ENCODE peak calls at places on chromosomes 11 and 22, in four cellular contexts. Q is trophoblast cell, C is left ventricle myocardium inferior, U is mesenchymal stem cell. S is an unnamed sample.

GRCh38 chr11:3836903-3837302 is 3.9 kb downstream of the RHOG start:
- DNase-seq in Q (peak; percentile 23), C (peak; percentile 60), U (no peak), S (peak; percentile 52)

GRCh38 chr11:128040603-128041002 is 546.8 kb downstream of the ETS1 start:
- DNase-seq in Q (peak; percentile 83), C (no peak), U (peak; percentile 24), S (no peak)

GRCh38 chr11:76212086-76213035 is 6.1 kb upstream of the WNT11 start:
- DNase-seq in Q (no peak), C (no peak), U (no peak), S (no peak)

GRCh38 chr11:105070221-105070789 is 25.2 kb upstream of the CARD16 start:
- DNase-seq in Q (peak; percentile 18), C (no peak), U (no peak), S (peak; percentile 20)

GRCh38 chr11:6682591-6682935 is 577 bp downstream of the MRPL17 start:
- DNase-seq in Q (peak; percentile 31), C (no peak), U (no peak), S (no peak)

GRCh38 chr11:73205666-73206343 is 12.3 kb upstream of the P2RY2 start:
- DNase-seq in Q (peak; percentile 85), C (no peak), U (peak; percentile 22), S (no peak)

GRCh38 chr11:75966546-75967287 is 151.7 kb downstream of the UVRAG start:
- DNase-seq in Q (peak; percentile 86), C (no peak), U (peak; percentile 82), S (no peak)

GRCh38 chr22:17916226-17916889 is 108.0 kb downstream of the MICAL3 start:
- DNase-seq in Q (no peak), C (no peak), U (no peak), S (no peak)

GRCh38 chr22:27537481-27537891 is 264.1 kb downstream of the MN1 start:
- DNase-seq in Q (peak; percentile 13), C (peak; percentile 58), U (peak; percentile 72), S (no peak)

GRCh38 chr11:62669420-62670161 is 1.9 kb upstream of the UQCC3 start:
- DNase-seq in Q (no peak), C (no peak), U (no peak), S (no peak)

GRCh38 chr11:64103377-64103985 is 62.4 kb downstream of the MACROD1 start:
- DNase-seq in Q (no peak), C (no peak), U (no peak), S (no peak)

GRCh38 chr22:29359469-29359868 is 28.9 kb downstream of the AP1B1 start:
- DNase-seq in Q (peak; percentile 68), C (peak; percentile 58), U (peak; percentile 70), S (no peak)

GRCh38 chr22:36411589-36412258 is 24.0 kb upstream of the MYH9 start:
- DNase-seq in Q (no peak), C (no peak), U (no peak), S (peak; percentile 35)

GRCh38 chr11:74462009-74462408 is 5.3 kb downstream of the KCNE3 start:
- DNase-seq in Q (peak; percentile 58), C (peak; percentile 84), U (peak; percentile 40), S (no peak)

GRCh38 chr11:107468596-107468995 is 11.0 kb upstream of the CWF19L2 start:
- DNase-seq in Q (no peak), C (no peak), U (peak; percentile 18), S (no peak)

GRCh38 chr11:118908931-118909618 is 16.7 kb downstream of the BCL9L start:
- DNase-seq in Q (no peak), C (peak; percentile 89), U (peak; percentile 96), S (peak; percentile 46)

GRCh38 chr11:81496566-81496965 is 1237.1 kb downstream of the FAM181B start:
- DNase-seq in Q (no peak), C (no peak), U (no peak), S (no peak)

GRCh38 chr22:20393705-20394476 is at the start of gene ZNF74:
- DNase-seq in Q (peak; percentile 89), C (peak; percentile 90), U (peak; percentile 89), S (peak; percentile 87)

GRCh38 chr11:115452245-115452644 is 52.0 kb downstream of the CADM1 start:
- DNase-seq in Q (no peak), C (no peak), U (peak; percentile 8), S (no peak)

GRCh38 chr11:42462558-42463310 is 849.1 kb upstream of the API5 start:
- DNase-seq in Q (no peak), C (no peak), U (no peak), S (no peak)

GRCh38 chr11:71563401-71563800 is 2.0 kb upstream of the KRTAP5-10 start:
- DNase-seq in Q (peak; percentile 66), C (no peak), U (peak; percentile 48), S (no peak)

GRCh38 chr11:130523609-130524008 is 75.2 kb downstream of the ADAMTS15 start:
- DNase-seq in Q (peak; percentile 55), C (no peak), U (peak; percentile 86), S (no peak)

GRCh38 chr22:20080776-20081654 is 974 bp downstream of the DGCR8 start:
- DNase-seq in Q (peak; percentile 66), C (no peak), U (peak; percentile 83), S (no peak)

GRCh38 chr11:128057786-128058395 is 529.5 kb downstream of the ETS1 start:
- DNase-seq in Q (no peak), C (no peak), U (no peak), S (no peak)

GRCh38 chr11:131909426-131910200 is 539.2 kb downstream of the NTM start:
- DNase-seq in Q (no peak), C (no peak), U (no peak), S (no peak)

GRCh38 chr11:105713696-105714095 is 103.8 kb downstream of the GRIA4 start:
- DNase-seq in Q (no peak), C (no peak), U (no peak), S (no peak)

GRCh38 chr11:93903989-93904388 is 53.6 kb upstream of the VSTM5 start:
- DNase-seq in Q (no peak), C (no peak), U (no peak), S (no peak)

GRCh38 chr11:8250446-8250845 is 13.2 kb downstream of the LMO1 start:
- DNase-seq in Q (no peak), C (no peak), U (no peak), S (no peak)

GRCh38 chr11:60925685-60926267 is 1.5 kb downstream of the TMEM132A start:
- DNase-seq in Q (peak; percentile 41), C (no peak), U (peak; percentile 85), S (no peak)

GRCh38 chr11:75639752-75640151 is 29.1 kb downstream of the MAP6 start:
- DNase-seq in Q (peak; percentile 21), C (peak; percentile 78), U (peak; percentile 72), S (no peak)

GRCh38 chr22:18157714-18158028 is 7.7 kb downstream of the USP18 start:
- DNase-seq in Q (no peak), C (no peak), U (no peak), S (no peak)

GRCh38 chr11:44934735-44935250 is 15.9 kb downstream of the TP53I11 start:
- DNase-seq in Q (no peak), C (no peak), U (no peak), S (no peak)

GRCh38 chr22:33803371-33803770 is 116.9 kb downstream of the LARGE1 start:
- DNase-seq in Q (peak; percentile 16), C (no peak), U (peak; percentile 92), S (no peak)

DNA sequence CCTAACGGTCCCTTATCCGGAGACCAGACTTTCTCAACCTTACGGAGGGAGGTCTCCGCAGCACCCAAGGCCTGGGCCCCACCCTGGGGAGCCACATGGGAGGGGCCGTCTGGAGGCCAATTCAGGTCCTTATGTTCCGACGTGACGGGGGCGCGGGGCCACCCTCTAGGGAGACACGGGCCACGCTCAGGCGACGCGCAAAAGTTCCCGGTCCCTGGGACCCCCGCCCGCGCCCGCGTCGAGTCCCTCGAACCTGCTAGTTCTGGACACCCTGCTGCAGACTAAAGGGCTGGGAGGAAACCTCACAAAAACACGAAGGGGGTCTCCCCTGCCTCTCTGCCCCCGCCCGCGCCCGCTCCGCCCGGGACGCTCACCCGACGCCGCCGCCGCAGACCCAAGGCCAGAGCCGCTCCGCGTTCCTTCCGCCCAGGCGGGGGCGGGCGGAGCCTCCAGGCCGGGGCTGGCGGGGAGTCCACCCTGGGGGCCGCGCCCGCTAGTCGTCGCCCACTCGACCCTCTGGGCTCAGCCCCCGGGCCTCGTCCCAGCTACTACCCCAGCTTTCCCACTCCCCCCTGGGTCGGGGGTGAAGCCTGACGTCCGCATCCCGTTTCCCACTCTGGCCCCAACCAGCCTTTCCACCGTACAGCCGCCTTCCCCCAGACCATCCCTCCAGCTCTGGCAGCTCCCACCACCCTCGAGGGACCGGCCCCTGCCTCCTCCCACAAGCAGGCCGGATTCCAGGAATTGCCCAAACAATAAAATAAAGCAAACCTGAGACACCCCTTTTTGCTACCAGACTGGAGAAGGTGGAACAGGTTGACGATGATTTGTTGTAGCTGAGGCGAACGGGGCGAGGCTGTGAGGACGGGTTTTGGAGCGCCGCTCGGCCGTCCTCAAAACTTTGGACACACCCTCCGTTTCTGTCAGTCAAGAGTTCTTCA is 2.7 kb downstream of the RNH1 start:
- DNase-seq in Q (no peak), C (peak; percentile 53), U (no peak), S (no peak)
- H3K4me1 ChIP-seq in Q (peaks cover 6% of the 10 kb centered on the region), C (peaks cover 84% of the 10 kb centered on the region), U (peaks cover 28% of the 10 kb centered on the region), S (peaks cover 35% of the 10 kb centered on the region)

DNA sequence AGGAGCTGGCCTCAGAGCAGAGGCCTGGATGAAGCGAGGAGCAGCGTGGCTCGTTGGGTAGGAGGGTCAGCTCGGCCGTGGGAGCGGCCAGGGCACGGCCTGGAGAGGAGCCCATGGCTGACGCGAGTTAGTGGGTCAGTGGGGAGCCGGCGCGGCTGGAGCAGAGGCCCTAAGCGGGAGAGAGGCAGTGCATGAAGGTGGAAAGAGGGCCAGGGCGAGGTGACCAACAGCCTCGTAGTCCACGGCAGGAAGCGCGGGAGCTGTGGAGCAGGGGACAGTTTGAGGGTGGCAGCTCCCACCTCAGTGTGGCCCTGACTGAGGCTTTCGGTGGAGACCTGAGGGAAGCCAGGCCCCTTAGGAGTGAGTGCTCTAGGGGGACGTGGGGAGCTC is 24.1 kb downstream of the DCPS start:
- DNase-seq in Q (no peak), C (no peak), U (no peak), S (no peak)
- H3K4me3 ChIP-seq in Q (no peak overlapping the region), C (no peak overlapping the region), U (no peak overlapping the region), S (no peak overlapping the region)

DNA sequence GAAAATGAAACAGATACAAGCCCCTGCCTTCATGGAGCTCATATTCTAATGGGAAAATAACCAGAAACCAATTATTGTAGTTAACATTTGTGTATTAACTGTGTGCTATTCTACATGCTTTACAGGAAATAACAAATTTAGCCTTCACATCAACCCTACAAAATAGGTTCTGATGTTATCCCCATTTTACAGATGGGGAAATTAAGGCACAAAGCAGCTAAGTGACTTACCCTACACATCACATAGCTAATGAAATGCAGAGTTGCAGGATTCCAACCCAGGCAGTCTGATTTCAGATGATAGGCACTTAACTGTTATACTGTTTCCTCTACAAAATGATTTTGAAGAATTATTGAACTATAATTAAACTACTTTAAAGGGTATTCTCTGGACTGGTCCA is 43.7 kb downstream of the KMT5B start:
- DNase-seq in Q (no peak), C (no peak), U (no peak), S (no peak)
- H3K9me3 ChIP-seq in Q (no peaks in the 10 kb centered on the region), C (no peaks in the 10 kb centered on the region), U (no peaks in the 10 kb centered on the region), S (no peaks in the 10 kb centered on the region)

GRCh38 chr11:65112551-65113360 is 1.1 kb downstream of the TM7SF2 start:
- DNase-seq in Q (peak; percentile 50), C (peak; percentile 52), U (peak; percentile 54), S (peak; percentile 74)
- H3K4me1 ChIP-seq in Q (peaks cover 17% of the 10 kb centered on the region), C (peaks cover 72% of the 10 kb centered on the region), U (peaks cover 46% of the 10 kb centered on the region), S (peaks cover 46% of the 10 kb centered on the region)

GRCh38 chr11:20163778-20164133 is 3.5 kb upstream of the DBX1 start:
- DNase-seq in Q (no peak), C (no peak), U (no peak), S (no peak)
- H3K4me3 ChIP-seq in Q (peak overlapping the region; percentile 62), C (peak overlapping the region; percentile 59), U (no peak overlapping the region), S (no peak overlapping the region)

S was measured in CD4-positive, alpha-beta memory T cell.